ENCODE peak calls at places on chromosomes 3 and 15, in nine cellular contexts. E is GM06990, L is A549, X is body of pancreas, F is fibroblast of pulmonary artery, K is AG10803, R is MM.1S, Q is psoas muscle, W is left ventricle myocardium inferior. U is an unnamed sample.

GRCh38 chr15:93378547-93378946 is 289.5 kb upstream of the RGMA start:
- DNase-seq in E (no peak), L (no peak), X (peak; percentile 83), F (no peak), K (no peak), R (no peak), Q (no peak), W (no peak), U (no peak)

GRCh38 chr3:50848308-50848707 is 173.6 kb downstream of the DOCK3 start:
- DNase-seq in E (no peak), L (no peak), X (no peak), F (no peak), K (no peak), R (no peak), Q (no peak), W (no peak), U (no peak)

GRCh38 chr3:150391200-150391599 is 16.9 kb upstream of the TSC22D2 start:
- DNase-seq in E (no peak), L (no peak), X (no peak), F (peak; percentile 69), K (peak; percentile 41), R (no peak), Q (no peak), W (no peak), U (peak; percentile 58)

GRCh38 chr15:50149090-50149489 is 30.1 kb upstream of the ATP8B4 start:
- DNase-seq in E (no peak), L (no peak), X (no peak), F (no peak), K (no peak), R (no peak), Q (no peak), W (no peak), U (no peak)

GRCh38 chr3:179421500-179421899 is 29.8 kb downstream of the GNB4 start:
- DNase-seq in E (no peak), L (no peak), X (peak; percentile 9), F (peak; percentile 69), K (peak; percentile 48), R (no peak), Q (no peak), W (no peak), U (peak; percentile 79)

GRCh38 chr15:79595995-79596622 is 164.0 kb downstream of the MINAR1 start:
- DNase-seq in E (peak; percentile 34), L (peak; percentile 95), X (peak; percentile 69), F (peak; percentile 77), K (peak; percentile 73), R (peak; percentile 96), Q (no peak), W (no peak), U (peak; percentile 90)

GRCh38 chr3:189937302-189938255 is 183.1 kb downstream of the P3H2 start:
- DNase-seq in E (no peak), L (peak; percentile 38), X (no peak), F (peak; percentile 70), K (peak; percentile 99), R (no peak), Q (no peak), W (no peak), U (peak; percentile 89)

GRCh38 chr3:68256635-68257034 is 602.2 kb upstream of the SUCLG2 start:
- DNase-seq in E (no peak), L (no peak), X (peak; percentile 8), F (no peak), K (no peak), R (no peak), Q (no peak), W (no peak), U (no peak)

GRCh38 chr3:64878372-64878771 is 190.6 kb upstream of the ADAMTS9 start:
- DNase-seq in E (no peak), L (no peak), X (no peak), F (peak; percentile 38), K (no peak), R (no peak), Q (no peak), W (no peak), U (peak; percentile 59)

GRCh38 chr3:84126160-84126559 is 832.6 kb upstream of the CADM2 start:
- DNase-seq in E (no peak), L (no peak), X (no peak), F (no peak), K (no peak), R (no peak), Q (no peak), W (no peak), U (no peak)

GRCh38 chr3:51514210-51514609 is 14.4 kb upstream of the DCAF1 start:
- DNase-seq in E (no peak), L (no peak), X (no peak), F (no peak), K (no peak), R (no peak), Q (no peak), W (no peak), U (no peak)

GRCh38 chr15:75927601-75928000 is 23.9 kb downstream of the FBXO22 start:
- DNase-seq in E (no peak), L (no peak), X (no peak), F (no peak), K (no peak), R (no peak), Q (no peak), W (no peak), U (no peak)

GRCh38 chr3:29978036-29978435 is 628.4 kb upstream of the TGFBR2 start:
- DNase-seq in E (no peak), L (no peak), X (no peak), F (peak; percentile 11), K (peak; percentile 34), R (no peak), Q (no peak), W (no peak), U (no peak)

GRCh38 chr15:73567022-73567421 is 66.2 kb downstream of the NPTN start:
- DNase-seq in E (no peak), L (no peak), X (no peak), F (no peak), K (no peak), R (no peak), Q (no peak), W (no peak), U (no peak)

GRCh38 chr15:73560501-73561117 is 72.6 kb downstream of the NPTN start:
- DNase-seq in E (peak; percentile 20), L (peak; percentile 30), X (no peak), F (peak; percentile 89), K (peak; percentile 70), R (peak; percentile 64), Q (no peak), W (no peak), U (peak; percentile 89)

GRCh38 chr15:73558529-73558928 is 74.7 kb downstream of the NPTN start:
- DNase-seq in E (no peak), L (no peak), X (no peak), F (no peak), K (no peak), R (no peak), Q (no peak), W (no peak), U (no peak)

GRCh38 chr15:73568881-73569280 is 64.3 kb downstream of the NPTN start:
- DNase-seq in E (no peak), L (no peak), X (no peak), F (no peak), K (no peak), R (no peak), Q (no peak), W (no peak), U (no peak)

GRCh38 chr15:73564255-73564654 is 68.9 kb downstream of the NPTN start:
- DNase-seq in E (no peak), L (no peak), X (no peak), F (peak; percentile 73), K (peak; percentile 62), R (no peak), Q (no peak), W (no peak), U (peak; percentile 61)
- TF ChIP-seq CTCF in E (no peak), L (no peak), X (no peak), F (peak; percentile 28), K (peak; percentile 34), R (no peak), Q (no peak), W (no peak), U (peak; percentile 55)

GRCh38 chr15:37764733-37765191 is 169.7 kb upstream of the TMCO5A start:
- DNase-seq in E (no peak), L (peak; percentile 18), X (peak; percentile 65), F (peak; percentile 83), K (peak; percentile 60), R (peak; percentile 64), Q (no peak), W (no peak), U (peak; percentile 87)
- H3K4me3 ChIP-seq in E (no peak overlapping the region), L (no peak overlapping the region), X (no peak overlapping the region), F (no peak overlapping the region), K (no peak overlapping the region), R (no peak overlapping the region), Q (no peak overlapping the region), W (no peak overlapping the region), U (no peak overlapping the region)

DNA sequence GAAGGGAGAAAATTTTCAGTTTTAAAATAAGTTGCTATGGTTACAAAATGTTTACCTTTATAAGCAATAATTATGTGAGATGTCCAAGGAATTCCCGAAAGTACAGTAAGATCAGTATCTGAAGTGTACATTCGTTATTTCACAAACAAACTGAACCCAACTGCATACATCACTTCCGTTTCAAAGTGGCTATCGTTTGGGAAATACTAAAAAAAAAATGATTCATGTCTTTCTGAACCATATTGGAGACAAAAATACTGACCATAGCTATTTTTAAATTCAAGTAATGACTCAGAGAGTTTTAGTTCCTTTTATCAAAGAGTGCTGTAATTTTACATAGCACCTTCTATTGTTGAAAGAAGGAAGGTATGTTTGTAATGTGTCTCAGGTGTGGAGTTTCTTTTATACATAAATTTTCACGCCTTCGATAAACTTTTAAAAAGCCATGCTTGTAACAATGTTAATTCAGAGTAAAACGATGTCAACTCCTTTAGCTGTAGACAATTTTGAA is 8.0 kb upstream of the ANKRD28 start:
- DNase-seq in E (peak; percentile 87), L (no peak), X (no peak), F (peak; percentile 91), K (peak; percentile 63), R (peak; percentile 85), Q (no peak), W (no peak), U (peak; percentile 82)
- TF ChIP-seq CTCF in E (no peak), L (no peak), X (no peak), F (no peak), K (no peak), R (no peak), Q (no peak), W (no peak), U (no peak)

GRCh38 chr3:158108596-158108995 is 1.3 kb upstream of the RSRC1 start:
- DNase-seq in E (no peak), L (no peak), X (no peak), F (no peak), K (peak; percentile 37), R (no peak), Q (no peak), W (no peak), U (no peak)

GRCh38 chr3:158105710-158106438 is at the start of gene SHOX2:
- DNase-seq in E (peak; percentile 46), L (peak; percentile 44), X (peak; percentile 28), F (peak; percentile 53), K (peak; percentile 80), R (peak; percentile 29), Q (peak; percentile 29), W (no peak), U (peak; percentile 46)

GRCh38 chr3:158107508-158108095 is 1.4 kb upstream of the SHOX2 start:
- DNase-seq in E (no peak), L (no peak), X (no peak), F (no peak), K (no peak), R (no peak), Q (no peak), W (no peak), U (no peak)

GRCh38 chr3:158105124-158105709 is 1.0 kb downstream of the SHOX2 start:
- DNase-seq in E (peak; percentile 22), L (peak; percentile 38), X (no peak), F (no peak), K (peak; percentile 62), R (no peak), Q (no peak), W (no peak), U (no peak)

GRCh38 chr3:158106773-158107461 is 697 bp upstream of the SHOX2 start:
- DNase-seq in E (peak; percentile 51), L (peak; percentile 31), X (no peak), F (no peak), K (peak; percentile 4), R (peak; percentile 39), Q (no peak), W (no peak), U (no peak)
- H3K4me3 ChIP-seq in E (peak overlapping the region; percentile 59), L (peak overlapping the region; percentile 61), X (no peak overlapping the region), F (peak overlapping the region; percentile 62), K (peak overlapping the region; percentile 90), R (peak overlapping the region; percentile 66), Q (peak overlapping the region; percentile 60), W (peak overlapping the region; percentile 60), U (no peak overlapping the region)

U was measured in choroid plexus epithelial cell.